ENCODE peak calls at places on chromosomes 3 and 15, in seven cellular contexts. One of them, this sample, is unnamed.

GRCh38 chr3:14453841-14454630 is 51.6 kb downstream of the SLC6A6 start:
- DNase-seq in dorsolateral prefrontal cortex: no peak
- DNase-seq in astrocyte of the cerebellum: peak
- DNase-seq in endothelial cell of umbilical vein: no peak
- DNase-seq in pancreas: no peak
- DNase-seq in brain microvascular endothelial cell: no peak
- DNase-seq in breast epithelium: no peak
- DNase-seq in this sample: no peak

GRCh38 chr3:169365993-169366915 is 297.3 kb downstream of the MECOM start:
- DNase-seq in pancreas: peak
- DNase-seq in dorsolateral prefrontal cortex: no peak
- DNase-seq in brain microvascular endothelial cell: no peak
- DNase-seq in astrocyte of the cerebellum: no peak
- DNase-seq in breast epithelium: no peak
- DNase-seq in endothelial cell of umbilical vein: no peak
- DNase-seq in this sample: no peak

GRCh38 chr3:172591876-172592771 is 68.9 kb upstream of the TNFSF10 start:
- DNase-seq in pancreas: no peak
- DNase-seq in dorsolateral prefrontal cortex: no peak
- DNase-seq in breast epithelium: no peak
- DNase-seq in brain microvascular endothelial cell: peak
- DNase-seq in endothelial cell of umbilical vein: no peak
- DNase-seq in astrocyte of the cerebellum: no peak
- DNase-seq in this sample: no peak

GRCh38 chr3:148315756-148316155 is 381.9 kb upstream of the AGTR1 start:
- DNase-seq in astrocyte of the cerebellum: no peak
- DNase-seq in endothelial cell of umbilical vein: no peak
- DNase-seq in pancreas: no peak
- DNase-seq in breast epithelium: no peak
- DNase-seq in brain microvascular endothelial cell: peak
- DNase-seq in dorsolateral prefrontal cortex: no peak
- DNase-seq in this sample: no peak

GRCh38 chr3:127639173-127640030 is 10.4 kb downstream of the PODXL2 start:
- DNase-seq in pancreas: no peak
- DNase-seq in dorsolateral prefrontal cortex: no peak
- DNase-seq in astrocyte of the cerebellum: no peak
- DNase-seq in endothelial cell of umbilical vein: no peak
- DNase-seq in breast epithelium: no peak
- DNase-seq in brain microvascular endothelial cell: peak
- DNase-seq in this sample: no peak

GRCh38 chr15:62067448-62068044 is 769 bp downstream of the C2CD4A start:
- DNase-seq in endothelial cell of umbilical vein: peak
- DNase-seq in brain microvascular endothelial cell: no peak
- DNase-seq in dorsolateral prefrontal cortex: no peak
- DNase-seq in breast epithelium: no peak
- DNase-seq in pancreas: peak
- DNase-seq in astrocyte of the cerebellum: no peak
- DNase-seq in this sample: peak

GRCh38 chr3:179174316-179174715 is 26.2 kb downstream of the PIK3CA start:
- DNase-seq in endothelial cell of umbilical vein: no peak
- DNase-seq in astrocyte of the cerebellum: no peak
- DNase-seq in pancreas: no peak
- DNase-seq in breast epithelium: no peak
- DNase-seq in dorsolateral prefrontal cortex: no peak
- DNase-seq in brain microvascular endothelial cell: no peak
- DNase-seq in this sample: no peak

GRCh38 chr3:48661501-48662139 is 1.1 kb downstream of the CELSR3 start:
- DNase-seq in endothelial cell of umbilical vein: peak
- DNase-seq in dorsolateral prefrontal cortex: peak
- DNase-seq in brain microvascular endothelial cell: peak
- DNase-seq in pancreas: peak
- DNase-seq in astrocyte of the cerebellum: no peak
- DNase-seq in breast epithelium: peak
- DNase-seq in this sample: no peak

GRCh38 chr3:29335438-29335837 is 54.6 kb downstream of the RBMS3 start:
- DNase-seq in brain microvascular endothelial cell: peak
- DNase-seq in dorsolateral prefrontal cortex: no peak
- DNase-seq in breast epithelium: peak
- DNase-seq in pancreas: peak
- DNase-seq in astrocyte of the cerebellum: peak
- DNase-seq in endothelial cell of umbilical vein: peak
- DNase-seq in this sample: no peak

GRCh38 chr3:166110102-166110501 is 272.9 kb upstream of the BCHE start:
- DNase-seq in pancreas: no peak
- DNase-seq in brain microvascular endothelial cell: no peak
- DNase-seq in dorsolateral prefrontal cortex: no peak
- DNase-seq in astrocyte of the cerebellum: no peak
- DNase-seq in breast epithelium: no peak
- DNase-seq in endothelial cell of umbilical vein: no peak
- DNase-seq in this sample: no peak

GRCh38 chr3:127237835-127238234 is 44.9 kb downstream of the PRR23E start:
- DNase-seq in astrocyte of the cerebellum: no peak
- DNase-seq in dorsolateral prefrontal cortex: no peak
- DNase-seq in endothelial cell of umbilical vein: no peak
- DNase-seq in breast epithelium: no peak
- DNase-seq in pancreas: no peak
- DNase-seq in brain microvascular endothelial cell: no peak
- DNase-seq in this sample: no peak

GRCh38 chr15:40063563-40064011 is 24.6 kb upstream of the SRP14 start:
- DNase-seq in endothelial cell of umbilical vein: no peak
- DNase-seq in pancreas: no peak
- DNase-seq in brain microvascular endothelial cell: peak
- DNase-seq in breast epithelium: no peak
- DNase-seq in dorsolateral prefrontal cortex: no peak
- DNase-seq in astrocyte of the cerebellum: no peak
- DNase-seq in this sample: no peak

GRCh38 chr3:141530133-141530768 is 43.4 kb downstream of the RASA2 start:
- DNase-seq in astrocyte of the cerebellum: peak
- DNase-seq in pancreas: no peak
- DNase-seq in brain microvascular endothelial cell: no peak
- DNase-seq in breast epithelium: no peak
- DNase-seq in endothelial cell of umbilical vein: peak
- DNase-seq in dorsolateral prefrontal cortex: no peak
- DNase-seq in this sample: no peak

GRCh38 chr3:184238246-184238818 is 8.9 kb downstream of the VWA5B2 start:
- DNase-seq in astrocyte of the cerebellum: no peak
- DNase-seq in brain microvascular endothelial cell: no peak
- DNase-seq in pancreas: no peak
- DNase-seq in dorsolateral prefrontal cortex: no peak
- DNase-seq in breast epithelium: no peak
- DNase-seq in endothelial cell of umbilical vein: no peak
- DNase-seq in this sample: no peak

GRCh38 chr15:77855871-77856270 is 221.6 kb downstream of the TBC1D2B start:
- DNase-seq in pancreas: no peak
- DNase-seq in dorsolateral prefrontal cortex: no peak
- DNase-seq in endothelial cell of umbilical vein: no peak
- DNase-seq in astrocyte of the cerebellum: no peak
- DNase-seq in brain microvascular endothelial cell: no peak
- DNase-seq in breast epithelium: no peak
- DNase-seq in this sample: no peak

GRCh38 chr3:105835606-105836005 is 33.2 kb downstream of the CBLB start:
- DNase-seq in dorsolateral prefrontal cortex: no peak
- DNase-seq in astrocyte of the cerebellum: no peak
- DNase-seq in pancreas: no peak
- DNase-seq in endothelial cell of umbilical vein: no peak
- DNase-seq in brain microvascular endothelial cell: no peak
- DNase-seq in breast epithelium: no peak
- DNase-seq in this sample: no peak

GRCh38 chr15:68821898-68822380 is 1.2 kb upstream of the ANP32A start:
- DNase-seq in brain microvascular endothelial cell: no peak
- DNase-seq in pancreas: no peak
- DNase-seq in endothelial cell of umbilical vein: peak
- DNase-seq in dorsolateral prefrontal cortex: no peak
- DNase-seq in breast epithelium: no peak
- DNase-seq in astrocyte of the cerebellum: no peak
- DNase-seq in this sample: no peak

GRCh38 chr3:148330486-148330885 is 367.2 kb upstream of the AGTR1 start:
- DNase-seq in breast epithelium: no peak
- DNase-seq in brain microvascular endothelial cell: no peak
- DNase-seq in pancreas: no peak
- DNase-seq in dorsolateral prefrontal cortex: no peak
- DNase-seq in astrocyte of the cerebellum: no peak
- DNase-seq in endothelial cell of umbilical vein: no peak
- DNase-seq in this sample: no peak

DNA sequence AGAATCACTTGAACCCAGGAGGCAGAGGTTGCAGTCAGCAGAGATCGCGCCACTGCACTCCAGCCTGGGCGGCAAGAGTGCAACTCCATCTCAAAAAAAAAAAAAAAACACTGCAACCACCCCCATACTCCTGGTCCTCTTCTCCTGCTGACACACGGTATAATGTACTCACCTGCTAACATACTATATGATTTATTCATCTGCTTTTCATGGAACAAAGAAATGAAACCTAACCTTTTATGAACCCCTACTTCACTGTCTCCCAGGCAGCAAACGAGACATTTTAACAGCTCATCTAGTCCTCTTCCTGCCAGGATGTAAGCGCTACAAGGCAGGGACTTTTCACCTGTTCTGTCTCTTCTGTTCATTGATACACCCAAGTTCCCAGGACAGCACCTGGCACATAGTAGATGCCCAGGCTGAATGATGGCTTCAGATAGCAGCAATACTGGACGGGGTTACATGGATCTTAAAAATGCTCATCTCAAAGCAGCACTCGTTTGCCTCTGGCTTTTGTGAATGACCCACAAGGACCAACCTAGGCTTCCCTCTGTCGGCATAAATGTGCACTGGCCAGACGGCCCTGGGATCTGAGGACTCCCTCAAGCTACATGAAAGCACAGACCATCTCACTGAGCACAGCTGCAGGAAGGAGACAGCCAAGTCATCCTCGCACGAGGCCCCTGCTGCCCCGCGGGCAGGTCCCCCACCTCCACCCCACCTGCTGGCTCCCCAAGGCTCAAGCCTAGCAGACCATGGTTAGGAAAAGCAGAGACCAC is 20.3 kb downstream of the XXYLT1 start:
- DNase-seq in brain microvascular endothelial cell: peak
- DNase-seq in pancreas: no peak
- DNase-seq in dorsolateral prefrontal cortex: peak
- DNase-seq in astrocyte of the cerebellum: no peak
- DNase-seq in breast epithelium: no peak
- DNase-seq in endothelial cell of umbilical vein: peak
- DNase-seq in this sample: no peak
- TF ChIP-seq CTCF in brain microvascular endothelial cell: peak
- TF ChIP-seq CTCF in pancreas: no peak
- TF ChIP-seq CTCF in dorsolateral prefrontal cortex: no peak
- TF ChIP-seq CTCF in astrocyte of the cerebellum: no peak
- TF ChIP-seq CTCF in breast epithelium: peak
- TF ChIP-seq CTCF in endothelial cell of umbilical vein: peak
- TF ChIP-seq CTCF in this sample: peak

GRCh38 chr3:102474207-102474606 is 39.4 kb downstream of the ZPLD1 start:
- DNase-seq in pancreas: no peak
- DNase-seq in endothelial cell of umbilical vein: no peak
- DNase-seq in dorsolateral prefrontal cortex: no peak
- DNase-seq in astrocyte of the cerebellum: no peak
- DNase-seq in breast epithelium: no peak
- DNase-seq in brain microvascular endothelial cell: no peak
- DNase-seq in this sample: no peak
- H3K4me3 ChIP-seq in pancreas: no peak
- H3K4me3 ChIP-seq in endothelial cell of umbilical vein: no peak
- H3K4me3 ChIP-seq in dorsolateral prefrontal cortex: no peak
- H3K4me3 ChIP-seq in astrocyte of the cerebellum: no peak
- H3K4me3 ChIP-seq in breast epithelium: no peak
- H3K4me3 ChIP-seq in brain microvascular endothelial cell: no peak
- H3K4me3 ChIP-seq in this sample: no peak

DNA sequence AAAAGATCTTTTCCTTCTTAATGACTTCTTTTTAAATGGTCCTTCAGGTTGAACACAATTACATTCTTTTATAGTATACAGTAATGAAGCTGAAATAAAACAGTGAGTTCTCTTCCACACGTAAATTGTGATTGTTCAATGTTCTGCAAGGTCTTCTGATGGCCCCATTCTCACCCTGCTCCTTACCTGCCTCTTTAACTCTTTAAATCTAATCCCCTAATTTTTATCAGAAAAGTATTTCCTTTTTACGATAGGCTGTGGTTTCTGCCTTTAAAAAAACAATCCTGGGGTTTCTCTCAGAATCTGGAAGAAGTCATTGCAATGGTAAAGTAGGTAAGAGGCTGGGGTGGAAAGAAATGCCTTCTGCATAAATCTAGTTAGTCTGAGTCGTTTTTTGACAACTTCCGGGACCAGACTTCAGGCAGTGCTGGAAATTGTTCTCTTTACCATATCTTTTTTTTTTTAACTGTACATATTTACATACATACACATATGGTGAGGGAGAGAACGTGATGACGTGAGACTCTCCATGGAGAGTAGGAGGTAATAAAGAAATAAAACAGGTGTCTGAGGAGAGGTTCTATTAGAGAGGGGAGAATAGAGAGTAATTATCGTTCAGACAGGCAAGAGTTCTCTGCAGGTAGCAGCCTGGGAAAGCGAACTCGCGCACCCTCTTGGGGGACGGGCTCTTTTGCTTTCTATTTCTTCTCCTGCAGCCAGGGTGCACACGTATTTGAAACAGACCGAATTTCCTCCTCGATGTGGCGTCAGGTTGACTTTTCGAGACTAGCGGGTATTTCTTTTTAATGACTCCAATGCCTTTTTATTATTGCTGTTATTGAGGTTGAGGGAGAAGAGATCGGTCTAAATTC is at the start of gene SIDT1:
- DNase-seq in endothelial cell of umbilical vein: peak
- DNase-seq in brain microvascular endothelial cell: no peak
- DNase-seq in breast epithelium: no peak
- DNase-seq in pancreas: peak
- DNase-seq in dorsolateral prefrontal cortex: no peak
- DNase-seq in astrocyte of the cerebellum: no peak
- DNase-seq in this sample: no peak
- TF ChIP-seq CTCF in endothelial cell of umbilical vein: no peak
- TF ChIP-seq CTCF in brain microvascular endothelial cell: peak
- TF ChIP-seq CTCF in breast epithelium: no peak
- TF ChIP-seq CTCF in pancreas: no peak
- TF ChIP-seq CTCF in dorsolateral prefrontal cortex: no peak
- TF ChIP-seq CTCF in astrocyte of the cerebellum: peak
- TF ChIP-seq CTCF in this sample: no peak

DNA sequence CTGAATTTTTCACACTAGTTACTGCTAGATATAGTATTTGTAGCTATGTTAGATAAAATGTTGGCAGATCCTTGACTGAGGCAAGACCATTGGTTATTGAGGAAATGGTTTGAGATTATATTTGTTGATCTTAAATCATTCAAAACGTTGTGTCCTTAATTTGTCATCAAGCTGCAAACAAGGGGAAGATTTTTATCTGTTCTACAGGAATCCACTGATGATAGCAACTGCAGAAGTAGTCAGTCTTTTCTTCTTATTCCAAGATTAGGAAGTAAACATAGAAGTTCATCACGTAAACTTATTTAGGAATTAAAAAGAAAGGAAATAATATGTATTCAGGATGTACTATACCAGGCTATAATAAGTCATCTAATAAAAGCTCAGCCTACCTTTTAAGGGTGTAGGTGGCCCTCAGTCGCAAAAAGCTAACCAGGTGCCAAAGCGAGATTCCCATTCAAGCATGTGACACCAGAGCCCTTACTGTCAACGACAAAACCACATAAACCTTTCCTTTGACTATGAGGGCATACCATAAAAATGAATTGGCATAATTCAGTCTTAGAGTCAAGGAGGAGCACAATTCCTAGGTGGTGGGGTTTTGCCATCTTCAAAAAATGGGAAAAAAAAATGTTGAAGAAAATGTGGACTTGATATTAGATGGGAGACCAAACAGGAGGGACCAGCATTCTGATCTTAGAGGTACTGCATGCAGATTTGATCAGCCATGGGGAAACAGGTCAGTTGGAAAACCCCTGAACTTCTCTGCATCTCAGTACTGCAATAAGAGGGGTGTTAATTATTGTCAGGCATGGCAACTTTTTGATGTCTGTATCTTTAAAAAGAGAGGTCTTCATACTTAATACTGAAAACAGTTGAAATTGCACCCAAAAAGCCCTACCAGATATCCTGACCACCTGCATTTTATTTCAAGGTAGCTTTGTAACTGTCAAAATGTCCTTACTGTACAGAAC is 212.5 kb upstream of the UBE2E1 start:
- DNase-seq in endothelial cell of umbilical vein: no peak
- DNase-seq in breast epithelium: no peak
- DNase-seq in brain microvascular endothelial cell: no peak
- DNase-seq in dorsolateral prefrontal cortex: no peak
- DNase-seq in astrocyte of the cerebellum: no peak
- DNase-seq in pancreas: no peak
- DNase-seq in this sample: no peak
- H3K4me3 ChIP-seq in endothelial cell of umbilical vein: no peak
- H3K4me3 ChIP-seq in breast epithelium: no peak
- H3K4me3 ChIP-seq in brain microvascular endothelial cell: no peak
- H3K4me3 ChIP-seq in dorsolateral prefrontal cortex: no peak
- H3K4me3 ChIP-seq in astrocyte of the cerebellum: no peak
- H3K4me3 ChIP-seq in pancreas: no peak
- H3K4me3 ChIP-seq in this sample: no peak